ENCODE peak calls at places on chromosomes 3 and 15, in four cellular contexts. One of them, this sample, is unnamed.

GRCh38 chr3:175108613-175109151 is 249.5 kb downstream of the NAALADL2 start:
- DNase-seq in cardiac muscle cell: no peak
- DNase-seq in CD8-positive, alpha-beta T cell: no peak
- DNase-seq in neural progenitor cell: no peak
- DNase-seq in this sample: no peak

GRCh38 chr3:161401389-161401788 is 30.1 kb upstream of the SPTSSB start:
- DNase-seq in cardiac muscle cell: peak
- DNase-seq in CD8-positive, alpha-beta T cell: no peak
- DNase-seq in neural progenitor cell: no peak
- DNase-seq in this sample: no peak

GRCh38 chr3:157453824-157454223 is 17.2 kb downstream of the PTX3 start:
- DNase-seq in cardiac muscle cell: no peak
- DNase-seq in CD8-positive, alpha-beta T cell: no peak
- DNase-seq in neural progenitor cell: no peak
- DNase-seq in this sample: no peak

GRCh38 chr3:154616298-154616697 is 186.3 kb upstream of the GPR149 start:
- DNase-seq in cardiac muscle cell: no peak
- DNase-seq in CD8-positive, alpha-beta T cell: no peak
- DNase-seq in neural progenitor cell: no peak
- DNase-seq in this sample: no peak

GRCh38 chr3:177144922-177145321 is 52.4 kb downstream of the TBL1XR1 start:
- DNase-seq in cardiac muscle cell: no peak
- DNase-seq in CD8-positive, alpha-beta T cell: no peak
- DNase-seq in neural progenitor cell: no peak
- DNase-seq in this sample: no peak

GRCh38 chr15:61033938-61034792 is 194.9 kb downstream of the RORA start:
- DNase-seq in cardiac muscle cell: no peak
- DNase-seq in CD8-positive, alpha-beta T cell: no peak
- DNase-seq in neural progenitor cell: no peak
- DNase-seq in this sample: peak

GRCh38 chr3:39209329-39209970 is 17.1 kb upstream of the XIRP1 start:
- DNase-seq in cardiac muscle cell: no peak
- DNase-seq in CD8-positive, alpha-beta T cell: no peak
- DNase-seq in neural progenitor cell: no peak
- DNase-seq in this sample: no peak

GRCh38 chr3:7193271-7193670 is 332.4 kb downstream of the GRM7 start:
- DNase-seq in cardiac muscle cell: no peak
- DNase-seq in CD8-positive, alpha-beta T cell: no peak
- DNase-seq in neural progenitor cell: no peak
- DNase-seq in this sample: no peak

GRCh38 chr3:37764586-37764985 is 97.1 kb upstream of the CTDSPL start:
- DNase-seq in cardiac muscle cell: no peak
- DNase-seq in CD8-positive, alpha-beta T cell: no peak
- DNase-seq in neural progenitor cell: no peak
- DNase-seq in this sample: no peak

GRCh38 chr15:91348812-91349500 is 248.9 kb downstream of the SV2B start:
- DNase-seq in cardiac muscle cell: no peak
- DNase-seq in CD8-positive, alpha-beta T cell: no peak
- DNase-seq in neural progenitor cell: no peak
- DNase-seq in this sample: peak

GRCh38 chr15:85749261-85750151 is 45.2 kb downstream of the KLHL25 start:
- DNase-seq in cardiac muscle cell: peak
- DNase-seq in CD8-positive, alpha-beta T cell: no peak
- DNase-seq in neural progenitor cell: no peak
- DNase-seq in this sample: peak

GRCh38 chr3:64915778-64916177 is 228.0 kb upstream of the ADAMTS9 start:
- DNase-seq in cardiac muscle cell: peak
- DNase-seq in CD8-positive, alpha-beta T cell: no peak
- DNase-seq in neural progenitor cell: no peak
- DNase-seq in this sample: peak

GRCh38 chr3:18111702-18112311 is 313.3 kb downstream of the SATB1 start:
- DNase-seq in cardiac muscle cell: peak
- DNase-seq in CD8-positive, alpha-beta T cell: no peak
- DNase-seq in neural progenitor cell: peak
- DNase-seq in this sample: peak

This sample was measured in GM23248.